ENCODE peak calls at places on chromosome 14, in four cellular contexts. Y, Z, R and U are unnamed samples.

GRCh38 chr14:83006071-83006670 is 1472.5 kb upstream of the SEL1L start:
- DNase-seq in Y (no peak), R (peak; percentile 55), Z (no peak), U (no peak)

GRCh38 chr14:66979083-66979974 is 209.9 kb upstream of the GARIN2 start:
- DNase-seq in R (no peak), Z (no peak), Y (no peak), U (no peak)

GRCh38 chr14:90614696-90615260 is 201.5 kb downstream of the TTC7B start:
- DNase-seq in R (no peak), Z (no peak), Y (no peak), U (no peak)

GRCh38 chr14:67583711-67584644 is 16.1 kb downstream of the PIGH start:
- DNase-seq in R (peak; percentile 55), Z (no peak), Y (no peak), U (no peak)

GRCh38 chr14:105182296-105183020 is 1.3 kb upstream of the NUDT14 start:
- DNase-seq in R (no peak), Y (no peak), Z (no peak), U (no peak)

GRCh38 chr14:71551291-71551955 is 380.8 kb upstream of the RGS6 start:
- DNase-seq in Y (no peak), R (no peak), Z (no peak), U (no peak)

GRCh38 chr14:101469382-101470251 is 91.7 kb upstream of the DIO3 start:
- DNase-seq in Y (no peak), R (no peak), Z (peak; percentile 59), U (peak; percentile 20)

GRCh38 chr14:64705406-64706118 is 1.3 kb downstream of the PLEKHG3 start:
- DNase-seq in Y (no peak), R (peak; percentile 17), Z (peak; percentile 83), U (peak; percentile 47)

GRCh38 chr14:70239802-70240201 is 51.1 kb upstream of the SLC8A3 start:
- DNase-seq in Z (no peak), R (no peak), Y (no peak), U (no peak)

GRCh38 chr14:68866991-68867533 is 74.2 kb upstream of the ZFP36L1 start:
- DNase-seq in R (no peak), Y (no peak), Z (no peak), U (no peak)

GRCh38 chr14:54220122-54220691 is 176.6 kb upstream of the CDKN3 start:
- DNase-seq in Z (no peak), R (no peak), Y (no peak), U (no peak)

GRCh38 chr14:68925373-68925772 is 53.7 kb downstream of the ACTN1 start:
- DNase-seq in R (no peak), Z (no peak), Y (no peak), U (no peak)

GRCh38 chr14:91230363-91231035 is 14.0 kb downstream of the GPR68 start:
- DNase-seq in R (no peak), Z (no peak), Y (no peak), U (no peak)

GRCh38 chr14:28412076-28412475 is 354.5 kb upstream of the FOXG1 start:
- DNase-seq in R (no peak), Y (no peak), Z (no peak), U (no peak)

GRCh38 chr14:76131071-76131985 is 20.4 kb upstream of the GPATCH2L start:
- DNase-seq in Z (no peak), R (no peak), Y (no peak), U (no peak)

GRCh38 chr14:60777856-60778578 is 43.5 kb downstream of the MNAT1 start:
- DNase-seq in Z (no peak), Y (no peak), R (no peak), U (peak; percentile 52)

GRCh38 chr14:29584992-29585391 is 342.7 kb downstream of the PRKD1 start:
- DNase-seq in Z (peak; percentile 74), Y (no peak), R (peak; percentile 39), U (no peak)

GRCh38 chr14:104767634-104767918 is 14.6 kb downstream of the SIVA1 start:
- DNase-seq in Y (no peak), Z (no peak), R (no peak), U (no peak)

GRCh38 chr14:94427016-94427613 is 25.5 kb downstream of the SERPINA11 start:
- DNase-seq in R (no peak), Y (no peak), Z (no peak), U (no peak)

GRCh38 chr14:101074124-101075024 is 170.9 kb upstream of the RTL1 start:
- DNase-seq in Z (no peak), Y (no peak), R (peak; percentile 10), U (peak; percentile 28)

GRCh38 chr14:67674139-67674479 is 323 bp downstream of the VTI1B start:
- DNase-seq in Y (no peak), R (peak; percentile 69), Z (peak; percentile 83), U (no peak)

GRCh38 chr14:69048456-69048855 is 69.4 kb upstream of the ACTN1 start:
- DNase-seq in Y (no peak), R (peak; percentile 35), Z (no peak), U (no peak)

GRCh38 chr14:29462271-29462670 is 465.4 kb downstream of the PRKD1 start:
- DNase-seq in R (no peak), Z (no peak), Y (no peak), U (no peak)

GRCh38 chr14:81990312-81990761 is 456.7 kb upstream of the SEL1L start:
- DNase-seq in R (peak; percentile 64), Z (no peak), Y (no peak), U (no peak)

GRCh38 chr14:21215130-21215878 is 53.9 kb downstream of the HNRNPC start:
- DNase-seq in Y (no peak), Z (no peak), R (no peak), U (no peak)

GRCh38 chr14:67393689-67394088 is 18.3 kb downstream of the PLEK2 start:
- DNase-seq in R (no peak), Z (no peak), Y (no peak), U (no peak)

GRCh38 chr14:56118611-56119181 is 485 bp downstream of the PELI2 start:
- DNase-seq in Y (no peak), R (no peak), Z (peak; percentile 77), U (no peak)

GRCh38 chr14:66444271-66444987 is 41.7 kb upstream of the CCDC196 start:
- DNase-seq in Y (no peak), R (peak; percentile 12), Z (no peak), U (no peak)

GRCh38 chr14:72598328-72598727 is 295.6 kb downstream of the DPF3 start:
- DNase-seq in Z (no peak), R (no peak), Y (no peak), U (no peak)

GRCh38 chr14:96625436-96625945 is 123.3 kb downstream of the PAPOLA start:
- DNase-seq in Z (peak; percentile 42), R (no peak), Y (no peak), U (no peak)

GRCh38 chr14:65954915-65955314 is 531.3 kb upstream of the CCDC196 start:
- DNase-seq in Z (no peak), Y (no peak), R (no peak), U (no peak)

GRCh38 chr14:105841022-105842009 is 314.9 kb downstream of the TMEM121 start:
- DNase-seq in Y (no peak), R (no peak), Z (peak; percentile 62), U (no peak)

GRCh38 chr14:85764809-85765208 is 234.9 kb downstream of the FLRT2 start:
- DNase-seq in Z (no peak), R (no peak), Y (no peak), U (no peak)

GRCh38 chr14:59185676-59186075 is 2.8 kb upstream of the DAAM1 start:
- DNase-seq in R (no peak), Z (no peak), Y (no peak), U (no peak)

GRCh38 chr14:103705158-103705523 is 10.1 kb downstream of the XRCC3 start:
- DNase-seq in Y (no peak), R (peak; percentile 50), Z (no peak), U (no peak)

GRCh38 chr14:66045572-66046021 is 440.6 kb upstream of the CCDC196 start:
- DNase-seq in R (no peak), Z (no peak), Y (no peak), U (no peak)

GRCh38 chr14:36068777-36069534 is 107.6 kb downstream of the PTCSC3 start:
- DNase-seq in R (no peak), Y (no peak), Z (no peak), U (peak; percentile 96)

DNA sequence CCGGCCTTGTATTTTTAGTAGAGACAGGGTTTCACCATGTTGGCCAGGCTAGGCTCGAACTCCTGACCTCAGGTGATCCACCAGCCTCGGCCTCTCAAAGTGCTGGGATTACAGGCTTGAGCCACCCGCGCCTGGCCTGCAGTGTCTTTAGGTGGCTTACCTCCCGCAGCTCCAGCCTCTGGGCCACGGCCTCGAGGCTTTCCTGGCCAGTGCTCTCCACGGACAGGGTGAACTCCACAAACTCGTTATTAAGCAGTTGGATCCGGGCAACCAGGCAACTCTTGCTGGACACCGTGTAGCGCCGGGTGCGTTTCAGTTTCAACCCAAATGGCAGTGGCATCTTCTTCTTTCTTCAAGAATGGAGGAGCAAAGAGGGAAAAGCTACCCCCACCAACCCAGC is 4.7 kb downstream of the PTPN21 start:
- DNase-seq in Y (no peak), R (no peak), Z (no peak), U (no peak)
- H3K4me3 ChIP-seq in Y (no peak overlapping the region), R (no peak overlapping the region), Z (no peak overlapping the region), U (no peak overlapping the region)

DNA sequence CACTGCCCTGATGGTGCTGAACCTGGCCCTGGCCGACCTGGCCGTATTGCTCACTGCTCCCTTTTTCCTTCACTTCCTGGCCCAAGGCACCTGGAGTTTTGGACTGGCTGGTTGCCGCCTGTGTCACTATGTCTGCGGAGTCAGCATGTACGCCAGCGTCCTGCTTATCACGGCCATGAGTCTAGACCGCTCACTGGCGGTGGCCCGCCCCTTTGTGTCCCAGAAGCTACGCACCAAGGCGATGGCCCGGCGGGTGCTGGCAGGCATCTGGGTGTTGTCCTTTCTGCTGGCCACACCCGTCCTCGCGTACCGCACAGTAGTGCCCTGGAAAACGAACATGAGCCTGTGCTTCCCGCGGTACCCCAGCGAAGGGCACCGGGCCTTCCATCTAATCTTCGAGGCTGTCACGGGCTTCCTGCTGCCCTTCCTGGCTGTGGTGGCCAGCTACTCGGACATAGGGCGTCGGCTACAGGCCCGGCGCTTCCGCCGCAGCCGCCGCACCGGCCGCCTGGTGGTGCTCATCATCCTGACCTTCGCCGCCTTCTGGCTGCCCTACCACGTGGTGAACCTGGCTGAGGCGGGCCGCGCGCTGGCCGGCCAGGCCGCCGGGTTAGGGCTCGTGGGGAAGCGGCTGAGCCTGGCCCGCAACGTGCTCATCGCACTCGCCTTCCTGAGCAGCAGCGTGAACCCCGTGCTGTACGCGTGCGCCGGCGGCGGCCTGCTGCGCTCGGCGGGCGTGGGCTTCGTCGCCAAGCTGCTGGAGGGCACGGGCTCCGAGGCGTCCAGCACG is 4.7 kb downstream of the LTB4R start:
- DNase-seq in Y (no peak), R (no peak), Z (no peak), U (no peak)
- H3K4me1 ChIP-seq in Y (no peaks in the 10 kb centered on the region), R (no peaks in the 10 kb centered on the region), Z (peaks cover 17% of the 10 kb centered on the region), U (peaks cover 13% of the 10 kb centered on the region)

GRCh38 chr14:37172024-37172869 is at the start of gene SLC25A21:
- DNase-seq in Y (no peak), Z (peak; percentile 79), R (peak; percentile 79), U (peak; percentile 78)
- H3K27ac ChIP-seq in Y (peak within 1 kb of the TSS; percentile 78), Z (peak within 1 kb of the TSS; percentile 86), R (peak within 1 kb of the TSS; percentile 78), U (peak within 1 kb of the TSS; percentile 52)

GRCh38 chr14:32940711-32941667 is 2.3 kb downstream of the NPAS3 start:
- DNase-seq in R (no peak), Y (no peak), Z (no peak), U (no peak)

GRCh38 chr14:32940066-32940651 is 1.5 kb downstream of the NPAS3 start:
- DNase-seq in Z (no peak), Y (no peak), R (no peak), U (no peak)

GRCh38 chr14:32938719-32939253 is at the start of gene NPAS3:
- DNase-seq in Y (no peak), R (peak; percentile 20), Z (peak; percentile 66), U (no peak)

GRCh38 chr14:32941668-32942065 is 3.0 kb downstream of the NPAS3 start:
- DNase-seq in Z (no peak), Y (no peak), R (no peak), U (no peak)

GRCh38 chr14:32939254-32940065 is 781 bp downstream of the NPAS3 start:
- DNase-seq in R (peak; percentile 72), Z (peak; percentile 90), Y (no peak), U (peak; percentile 37)
- H3K4me3 ChIP-seq in R (peak overlapping the region; percentile 51), Z (peak overlapping the region; percentile 77), Y (peak overlapping the region; percentile 80), U (peak overlapping the region; percentile 36)